ENCODE peak calls at places on chromosome 17, in four cellular contexts. X, L, E and Q are unnamed samples.

GRCh38 chr17:72539981-72540897 is 419.4 kb downstream of the SOX9 start:
- DNase-seq in X (no peak), L (peak; percentile 55), E (peak; percentile 86), Q (peak; percentile 10)

GRCh38 chr17:6775871-6776405 is at the start of gene FBXO39:
- DNase-seq in X (no peak), L (no peak), E (no peak), Q (no peak)

GRCh38 chr17:1485748-1486376 is 6.6 kb downstream of the MYO1C start:
- DNase-seq in X (no peak), L (peak; percentile 64), E (peak; percentile 79), Q (no peak)

GRCh38 chr17:77115510-77115909 is 25.3 kb upstream of the SEC14L1 start:
- DNase-seq in X (no peak), L (peak; percentile 65), E (no peak), Q (no peak)

GRCh38 chr17:39639566-39640458 is 2.9 kb downstream of the STARD3 start:
- DNase-seq in X (no peak), L (no peak), E (no peak), Q (no peak)

GRCh38 chr17:73532441-73532901 is 111.8 kb downstream of the SDK2 start:
- DNase-seq in X (no peak), L (no peak), E (no peak), Q (no peak)

GRCh38 chr17:32783602-32784001 is 93.3 kb downstream of the MYO1D start:
- DNase-seq in X (peak; percentile 19), L (peak; percentile 77), E (peak; percentile 85), Q (no peak)

GRCh38 chr17:78324391-78325075 is 35.3 kb downstream of the SOCS3 start:
- DNase-seq in X (no peak), L (peak; percentile 92), E (peak; percentile 88), Q (peak; percentile 82)

GRCh38 chr17:58205936-58206335 is 13.1 kb downstream of the MKS1 start:
- DNase-seq in X (no peak), L (no peak), E (no peak), Q (no peak)

GRCh38 chr17:49882434-49882833 is 34.6 kb upstream of the TAC4 start:
- DNase-seq in X (no peak), L (no peak), E (no peak), Q (no peak)

GRCh38 chr17:16255481-16255901 is 38.5 kb downstream of the PIGL start:
- DNase-seq in X (no peak), L (peak; percentile 23), E (peak; percentile 56), Q (no peak)

GRCh38 chr17:5701371-5701770 is 117.1 kb upstream of the NLRP1 start:
- DNase-seq in X (no peak), L (no peak), E (no peak), Q (no peak)

GRCh38 chr17:46789610-46790009 is 28.9 kb downstream of the WNT3 start:
- DNase-seq in X (no peak), L (no peak), E (no peak), Q (no peak)

GRCh38 chr17:46154151-46154816 is 38.9 kb downstream of the KANSL1 start:
- DNase-seq in X (no peak), L (peak; percentile 54), E (peak; percentile 66), Q (no peak)

GRCh38 chr17:68566145-68566738 is 34.9 kb downstream of the FAM20A start:
- DNase-seq in X (no peak), L (peak; percentile 34), E (peak; percentile 3), Q (no peak)

GRCh38 chr17:40461036-40461721 is 17.9 kb downstream of the IGFBP4 start:
- DNase-seq in X (no peak), L (peak; percentile 61), E (peak; percentile 76), Q (no peak)

GRCh38 chr17:6800422-6801027 is 24.5 kb downstream of the FBXO39 start:
- DNase-seq in X (no peak), L (no peak), E (no peak), Q (no peak)

GRCh38 chr17:66165537-66166123 is 26.3 kb downstream of the CEP112 start:
- DNase-seq in X (peak; percentile 16), L (peak; percentile 80), E (peak; percentile 78), Q (peak; percentile 20)

GRCh38 chr17:48990882-48991357 is 6.3 kb upstream of the IGF2BP1 start:
- DNase-seq in X (no peak), L (no peak), E (no peak), Q (no peak)

GRCh38 chr17:63082952-63083351 is 116.9 kb downstream of the TANC2 start:
- DNase-seq in X (no peak), L (peak; percentile 61), E (peak; percentile 13), Q (no peak)

GRCh38 chr17:81000089-81000630 is 8.5 kb downstream of the CHMP6 start:
- DNase-seq in X (no peak), L (no peak), E (no peak), Q (no peak)

GRCh38 chr17:41160648-41161047 is at the start of gene KRTAP4-4:
- DNase-seq in X (no peak), L (no peak), E (no peak), Q (no peak)

GRCh38 chr17:35801583-35802224 is 6.3 kb upstream of the MMP28 start:
- DNase-seq in X (no peak), L (peak; percentile 54), E (no peak), Q (peak; percentile 64)

GRCh38 chr17:81397314-81398169 is 2.3 kb downstream of the BAHCC1 start:
- DNase-seq in X (no peak), L (peak; percentile 78), E (peak; percentile 63), Q (no peak)

GRCh38 chr17:34840758-34841157 is 120.5 kb downstream of the CCT6B start:
- DNase-seq in X (no peak), L (no peak), E (no peak), Q (no peak)

GRCh38 chr17:19706791-19707727 is 9.3 kb downstream of the SLC47A2 start:
- DNase-seq in X (no peak), L (no peak), E (no peak), Q (no peak)

GRCh38 chr17:72657467-72658317 is 434.8 kb downstream of the SLC39A11 start:
- DNase-seq in X (no peak), L (peak; percentile 37), E (no peak), Q (no peak)

GRCh38 chr17:18263885-18264682 is 3.6 kb downstream of the MIEF2 start:
- DNase-seq in X (no peak), L (no peak), E (no peak), Q (no peak)

GRCh38 chr17:82630212-82630611 is 18.0 kb downstream of the WDR45B start:
- DNase-seq in X (no peak), L (no peak), E (no peak), Q (no peak)

GRCh38 chr17:74215332-74215727 is 2.0 kb downstream of the TTYH2 start:
- DNase-seq in X (no peak), L (no peak), E (no peak), Q (no peak)

GRCh38 chr17:8359769-8360168 is 16.7 kb downstream of the KRABD2 start:
- DNase-seq in X (no peak), L (peak; percentile 96), E (peak; percentile 77), Q (peak; percentile 87)

GRCh38 chr17:29135464-29135863 is 44.7 kb downstream of the MYO18A start:
- DNase-seq in X (no peak), L (no peak), E (no peak), Q (no peak)
- H3K4me3 ChIP-seq in X (no peak overlapping the region), L (no peak overlapping the region), E (no peak overlapping the region), Q (no peak overlapping the region)

DNA sequence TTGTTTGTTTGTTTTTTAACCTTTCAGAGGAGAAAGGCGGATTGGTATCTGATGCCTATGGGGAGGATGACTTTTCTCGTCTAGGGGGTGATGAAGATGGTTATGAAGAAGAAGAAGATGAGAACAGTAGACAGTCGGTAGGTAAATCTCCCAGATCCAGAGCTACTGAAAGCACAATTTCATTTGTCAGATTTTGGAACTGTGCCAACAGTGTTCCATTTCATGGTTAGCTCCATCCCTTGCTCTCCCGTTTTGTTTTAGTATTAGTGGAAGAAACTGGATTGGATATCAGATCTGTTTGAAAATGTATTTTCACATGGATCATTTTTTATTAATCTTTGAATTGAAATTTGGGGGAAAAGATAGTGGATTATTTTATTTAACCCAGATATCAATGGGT is 1.4 kb downstream of the SAP30BP start:
- DNase-seq in X (no peak), L (no peak), E (peak; percentile 39), Q (no peak)
- H3K4me3 ChIP-seq in X (peak overlapping the region; percentile 100), L (no peak overlapping the region), E (peak overlapping the region; percentile 100), Q (no peak overlapping the region)

GRCh38 chr17:51372345-51373004 is 112.1 kb downstream of the UTP18 start:
- DNase-seq in X (no peak), L (peak; percentile 81), E (peak; percentile 5), Q (no peak)
- H3K4me3 ChIP-seq in X (peak overlapping the region; percentile 12), L (no peak overlapping the region), E (peak overlapping the region; percentile 49), Q (no peak overlapping the region)

GRCh38 chr17:55345132-55345531 is 76.5 kb downstream of the MMD start:
- DNase-seq in X (no peak), L (no peak), E (no peak), Q (no peak)
- H3K4me3 ChIP-seq in X (no peak overlapping the region), L (no peak overlapping the region), E (no peak overlapping the region), Q (no peak overlapping the region)